ENCODE peak calls at places on chromosomes 16 and 17, in eight cellular contexts. K, E, C, N, L, I, B and D are unnamed samples. For H3K4me1, the result is how much of the 10 kb centered on the place peaks cover.

GRCh38 chr17:76726766-76727718 is at the start of gene METTL23:
- DNase-seq in K (peak), C (peak), N (peak), L (no peak), B (peak), I (peak), E (peak), D (peak)

GRCh38 chr17:10837987-10838386 is at the start of gene PIRT:
- DNase-seq in I (no peak), L (no peak), N (no peak), B (no peak), K (no peak), C (no peak), E (no peak), D (no peak)

GRCh38 chr17:9148908-9149536 is 127.7 kb downstream of the NTN1 start:
- DNase-seq in B (no peak), K (no peak), L (no peak), N (no peak), I (no peak), C (no peak), E (no peak), D (no peak)

GRCh38 chr16:30004811-30005242 is 6.0 kb downstream of the DOC2A start:
- DNase-seq in E (no peak), N (no peak), I (no peak), L (no peak), C (no peak), K (no peak), B (no peak), D (no peak)

GRCh38 chr17:43722269-43722619 is 36.3 kb downstream of the SOST start:
- DNase-seq in L (no peak), E (no peak), I (no peak), B (no peak), C (no peak), K (no peak), N (no peak), D (no peak)

GRCh38 chr17:21015564-21015963 is 27.2 kb downstream of the USP22 start:
- DNase-seq in E (peak), N (no peak), I (no peak), K (no peak), C (no peak), L (no peak), B (no peak), D (no peak)

GRCh38 chr16:1000608-1001007 is 19.0 kb downstream of the SOX8 start:
- DNase-seq in I (no peak), E (no peak), C (no peak), L (no peak), N (no peak), B (no peak), K (no peak), D (no peak)

GRCh38 chr16:89256651-89257254 is 39.2 kb downstream of the ZNF778 start:
- DNase-seq in I (no peak), N (no peak), K (no peak), B (peak), E (peak), L (no peak), C (peak), D (peak)

GRCh38 chr16:2784536-2785100 is 2.7 kb downstream of the PRSS33 start:
- DNase-seq in B (no peak), I (no peak), K (peak), C (no peak), L (no peak), N (no peak), E (no peak), D (peak)
- H3K4me3 ChIP-seq in B (no peak), I (no peak), K (no peak), C (no peak), L (no peak), N (no peak), E (peak), D (peak)

GRCh38 chr17:1007310-1008007 is 10.5 kb downstream of the TIMM22 start:
- DNase-seq in B (no peak), E (no peak), L (no peak), C (no peak), I (no peak), N (no peak), K (no peak), D (no peak)

GRCh38 chr17:1006054-1006453 is 9.1 kb downstream of the TIMM22 start:
- DNase-seq in E (no peak), C (no peak), L (no peak), N (peak), K (peak), I (no peak), B (no peak), D (no peak)

GRCh38 chr17:1010086-1010450 is 13.1 kb downstream of the TIMM22 start:
- DNase-seq in I (no peak), B (no peak), C (peak), N (no peak), K (no peak), L (no peak), E (no peak), D (peak)

GRCh38 chr17:1009411-1010085 is 12.6 kb downstream of the TIMM22 start:
- DNase-seq in N (no peak), K (no peak), B (no peak), I (no peak), C (no peak), L (no peak), E (no peak), D (no peak)

DNA sequence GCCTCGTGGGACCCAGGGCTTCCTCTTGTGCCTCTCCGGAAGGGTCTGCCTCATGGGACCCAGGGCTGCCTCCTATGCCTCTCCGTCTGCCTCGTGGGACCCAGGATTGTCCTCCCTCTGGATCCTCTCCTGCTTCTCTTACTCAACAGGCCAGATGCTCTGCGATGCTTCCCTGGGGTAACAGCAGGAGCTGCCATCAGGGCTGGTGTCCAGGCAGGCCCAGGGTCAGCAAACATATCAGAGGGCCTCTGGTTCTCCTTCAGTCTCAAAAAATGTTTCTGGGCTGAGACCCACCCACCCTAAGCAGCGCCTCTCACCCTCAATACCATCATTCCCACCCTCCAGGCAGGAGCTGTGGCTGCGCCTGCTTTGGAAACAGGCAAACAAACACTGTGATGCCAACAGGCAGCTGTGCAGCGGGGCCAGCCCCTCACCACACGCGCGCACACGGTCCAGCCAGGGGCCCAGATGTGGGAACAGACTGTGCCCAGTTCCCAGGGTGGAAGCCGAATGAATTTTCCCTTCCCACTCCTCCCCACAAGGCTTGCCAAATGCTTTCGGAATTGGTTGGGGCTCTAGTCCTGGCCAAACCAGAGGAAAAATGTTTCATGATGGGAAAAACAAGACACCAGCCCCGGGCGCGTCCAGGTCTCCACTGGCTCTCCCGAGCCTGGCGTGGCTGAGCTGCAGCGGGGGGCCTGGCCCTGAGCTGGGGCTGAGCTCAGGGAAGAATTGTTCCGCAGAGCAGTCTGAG is 11.3 kb downstream of the TIMM22 start:
- DNase-seq in E (peak), I (no peak), N (peak), K (no peak), C (no peak), B (no peak), L (no peak), D (no peak)
- H3K4me1 ChIP-seq in E (under half), I (under half), N (under half), K (under half), C (under half), B (under half), L (under half), D (half or more)

GRCh38 chr17:12691173-12691572 is 25.5 kb downstream of the MYOCD start:
- DNase-seq in L (no peak), I (no peak), K (no peak), C (no peak), N (no peak), B (no peak), E (no peak), D (no peak)
- H3K27ac ChIP-seq in L (no peak), I (no peak), K (no peak), C (no peak), N (peak), B (no peak), E (no peak), D (peak)

GRCh38 chr16:2520097-2520783 is at the start of gene AMDHD2:
- DNase-seq in L (peak), N (peak), B (peak), K (peak), I (peak), E (peak), C (peak), D (peak)
- H3K4me3 ChIP-seq in L (peak), N (peak), B (peak), K (peak), I (peak), E (peak), C (peak), D (peak)

DNA sequence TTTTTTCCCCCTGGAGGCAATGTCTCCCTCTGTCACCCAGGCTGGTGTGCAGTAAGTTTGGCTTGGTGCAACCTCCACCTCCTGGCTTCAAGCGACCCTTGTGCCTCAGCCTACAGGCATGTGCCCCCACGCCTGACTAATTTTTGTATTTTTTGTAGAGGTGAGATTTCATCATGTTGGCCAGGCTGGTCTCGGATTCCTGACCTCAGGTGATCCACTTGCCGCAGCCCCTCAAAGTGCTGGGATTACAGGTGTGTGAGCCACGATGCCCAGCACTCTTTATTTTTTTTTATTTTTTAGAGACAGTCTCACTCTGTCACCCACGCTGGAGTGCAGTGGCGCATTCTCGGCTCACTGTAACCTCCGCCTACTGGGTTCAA is 113.2 kb downstream of the ABCC6 start:
- DNase-seq in I (no peak), C (no peak), N (no peak), B (no peak), K (no peak), L (no peak), E (no peak), D (no peak)
- H3K4me1 ChIP-seq in I (under half), C (under half), N (under half), B (under half), K (under half), L (under half), E (under half), D (under half)

GRCh38 chr17:50023520-50023919 is 28.5 kb upstream of the DLX3 start:
- DNase-seq in K (no peak), E (no peak), L (no peak), I (no peak), B (no peak), N (no peak), C (no peak), D (no peak)
- H3K27ac ChIP-seq in K (no peak), E (no peak), L (no peak), I (no peak), B (no peak), N (no peak), C (no peak), D (no peak)